ENCODE peak calls at places on chromosome 1, in ten cellular contexts. M, I, O, A, K, C, F, G, V and Q are unnamed samples.

GRCh38 chr1:204988201-204988600 is 54.8 kb upstream of the CNTN2 start:
- DNase-seq in M (no peak), I (no peak), O (no peak), A (no peak), K (no peak), C (no peak), F (no peak), G (no peak), V (no peak), Q (no peak)

GRCh38 chr1:183834568-183834967 is 29.6 kb downstream of the RGL1 start:
- DNase-seq in M (no peak), I (no peak), O (no peak), A (no peak), K (no peak), C (no peak), F (no peak), G (no peak), V (no peak), Q (no peak)

GRCh38 chr1:234780531-234781162 is 170.7 kb upstream of the IRF2BP2 start:
- DNase-seq in M (no peak), I (no peak), O (no peak), A (no peak), K (no peak), C (no peak), F (no peak), G (no peak), V (peak; percentile 58), Q (no peak)

GRCh38 chr1:101028466-101028865 is 2.9 kb upstream of the DPH5 start:
- DNase-seq in M (no peak), I (no peak), O (no peak), A (no peak), K (no peak), C (no peak), F (no peak), G (no peak), V (no peak), Q (no peak)

GRCh38 chr1:50705041-50705440 is 255.0 kb downstream of the FAF1 start:
- DNase-seq in M (no peak), I (no peak), O (no peak), A (no peak), K (no peak), C (no peak), F (no peak), G (no peak), V (no peak), Q (no peak)

GRCh38 chr1:178168535-178168934 is 74.6 kb downstream of the RASAL2 start:
- DNase-seq in M (no peak), I (no peak), O (no peak), A (peak; percentile 79), K (no peak), C (no peak), F (no peak), G (no peak), V (no peak), Q (no peak)

GRCh38 chr1:171718216-171718615 is 23.6 kb downstream of the VAMP4 start:
- DNase-seq in M (no peak), I (no peak), O (no peak), A (no peak), K (no peak), C (no peak), F (no peak), G (no peak), V (no peak), Q (no peak)

GRCh38 chr1:10713614-10714013 is 82.8 kb downstream of the CASZ1 start:
- DNase-seq in M (no peak), I (no peak), O (no peak), A (no peak), K (no peak), C (no peak), F (no peak), G (no peak), V (no peak), Q (no peak)

GRCh38 chr1:93537924-93538323 is 90.0 kb downstream of the FNBP1L start:
- DNase-seq in M (no peak), I (no peak), O (no peak), A (no peak), K (no peak), C (no peak), F (no peak), G (no peak), V (no peak), Q (no peak)

GRCh38 chr1:38451541-38451993 is 405.0 kb upstream of the POU3F1 start:
- DNase-seq in M (no peak), I (no peak), O (no peak), A (no peak), K (no peak), C (no peak), F (no peak), G (peak; percentile 28), V (no peak), Q (no peak)

GRCh38 chr1:230067441-230067870 is 418 bp downstream of the GALNT2 start:
- DNase-seq in M (no peak), I (peak; percentile 65), O (no peak), A (no peak), K (no peak), C (no peak), F (peak; percentile 57), G (no peak), V (no peak), Q (peak; percentile 55)

GRCh38 chr1:30892671-30893073 is 15.9 kb downstream of the SDC3 start:
- DNase-seq in M (no peak), I (no peak), O (no peak), A (no peak), K (no peak), C (no peak), F (no peak), G (no peak), V (no peak), Q (no peak)

GRCh38 chr1:18681423-18681835 is 50.8 kb downstream of the PAX7 start:
- DNase-seq in M (no peak), I (no peak), O (peak; percentile 20), A (peak; percentile 21), K (no peak), C (no peak), F (no peak), G (no peak), V (no peak), Q (peak; percentile 72)

GRCh38 chr1:210248341-210248740 is 15.7 kb downstream of the SERTAD4 start:
- DNase-seq in M (no peak), I (no peak), O (no peak), A (no peak), K (no peak), C (no peak), F (no peak), G (no peak), V (no peak), Q (no peak)

GRCh38 chr1:248404024-248404423 is 1.2 kb downstream of the OR2T1 start:
- DNase-seq in M (no peak), I (no peak), O (no peak), A (no peak), K (peak; percentile 1), C (no peak), F (no peak), G (no peak), V (no peak), Q (peak; percentile 9)

GRCh38 chr1:87683557-87683956 is 354.9 kb downstream of the LMO4 start:
- DNase-seq in M (no peak), I (no peak), O (no peak), A (peak; percentile 7), K (peak; percentile 77), C (no peak), F (no peak), G (no peak), V (no peak), Q (no peak)